ENCODE peak calls at places on chromosomes 5 and 9, in four cellular contexts. J, Q, P and O are unnamed samples.

GRCh38 chr9:98302150-98302549 is 46.7 kb upstream of the TBC1D2 start:
- DNase-seq in P (no peak), Q (no peak), J (no peak), O (no peak)

GRCh38 chr5:119389288-119390065 is 33.7 kb downstream of the TNFAIP8 start:
- DNase-seq in J (no peak), P (no peak), Q (no peak), O (no peak)

GRCh38 chr9:22278426-22278825 is 168.2 kb upstream of the DMRTA1 start:
- DNase-seq in Q (no peak), J (no peak), P (no peak), O (no peak)

GRCh38 chr9:108622467-108622866 is 233.3 kb downstream of the ACTL7B start:
- DNase-seq in P (no peak), Q (no peak), J (no peak), O (no peak)

GRCh38 chr9:82665324-82665723 is 397.6 kb downstream of the RASEF start:
- DNase-seq in P (no peak), J (no peak), Q (no peak), O (no peak)

GRCh38 chr5:180301253-180301652 is 9.4 kb upstream of the MAPK9 start:
- DNase-seq in Q (no peak), P (no peak), J (no peak), O (no peak)

GRCh38 chr9:116959775-116960174 is 272.7 kb downstream of the TRIM32 start:
- DNase-seq in J (no peak), Q (no peak), P (no peak), O (no peak)

GRCh38 chr5:998276-998974 is 10.2 kb upstream of the NKD2 start:
- DNase-seq in Q (no peak), P (no peak), J (no peak), O (no peak)

GRCh38 chr9:14170392-14170931 is 143.5 kb downstream of the NFIB start:
- DNase-seq in P (no peak), Q (no peak), J (no peak), O (no peak)

GRCh38 chr5:135707302-135707701 is 127.2 kb upstream of the SLC25A48 start:
- DNase-seq in P (no peak), J (no peak), Q (no peak), O (no peak)

GRCh38 chr5:133259199-133259997 is 207.6 kb downstream of the HSPA4 start:
- DNase-seq in P (no peak), J (no peak), Q (no peak), O (no peak)

GRCh38 chr9:79571309-79572031 is at the start of gene TLE4:
- DNase-seq in J (peak), P (peak), Q (peak), O (peak)

GRCh38 chr9:15157371-15157770 is 149.6 kb downstream of the TTC39B start:
- DNase-seq in J (no peak), P (no peak), Q (no peak), O (no peak)

DNA sequence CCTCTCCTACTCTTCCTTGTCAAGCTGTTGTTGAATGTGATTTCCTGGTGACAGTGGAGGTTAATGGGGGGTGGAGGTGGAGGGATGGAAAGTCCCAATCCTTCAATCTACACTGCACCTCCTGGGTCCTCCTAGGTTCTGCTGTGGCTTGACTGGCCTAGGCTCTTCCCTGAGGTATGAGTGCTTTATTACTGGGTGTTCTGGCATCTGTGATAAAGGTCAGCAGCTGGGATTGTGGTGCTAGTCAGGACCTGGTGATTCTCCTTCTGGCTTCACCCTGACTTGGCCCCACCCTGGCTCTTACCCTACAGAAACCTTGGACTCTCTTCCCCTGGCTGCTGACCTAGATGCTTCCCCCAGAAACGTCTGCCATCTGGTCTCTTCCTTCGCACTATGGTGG is 194.3 kb downstream of the ARHGEF28 start:
- DNase-seq in P (no peak), J (no peak), Q (no peak), O (no peak)
- H3K4me3 ChIP-seq in P (no peak), J (no peak), Q (no peak), O (no peak)

GRCh38 chr5:123300266-123300665 is 122.9 kb downstream of the CEP120 start:
- DNase-seq in Q (no peak), J (no peak), P (no peak), O (no peak)
- TF ChIP-seq POLR2AphosphoS2 in Q (no peak), J (no peak), P (no peak), O (no peak)

GRCh38 chr5:149962040-149962439 is 1.5 kb downstream of the SLC26A2 start:
- DNase-seq in Q (no peak), J (peak), P (peak), O (peak)
- H3K4me3 ChIP-seq in Q (no peak), J (peak), P (no peak), O (no peak)

GRCh38 chr5:146049704-146050026 is 55.7 kb downstream of the PLAC8L1 start:
- DNase-seq in Q (no peak), P (no peak), J (no peak), O (no peak)

GRCh38 chr5:146043722-146044121 is 61.7 kb downstream of the PLAC8L1 start:
- DNase-seq in J (no peak), Q (no peak), P (no peak), O (no peak)

GRCh38 chr5:146050061-146050460 is 55.3 kb downstream of the PLAC8L1 start:
- DNase-seq in Q (no peak), J (no peak), P (no peak), O (no peak)

GRCh38 chr5:146048994-146049703 is 56.2 kb downstream of the PLAC8L1 start:
- DNase-seq in J (peak), Q (no peak), P (peak), O (peak)

DNA sequence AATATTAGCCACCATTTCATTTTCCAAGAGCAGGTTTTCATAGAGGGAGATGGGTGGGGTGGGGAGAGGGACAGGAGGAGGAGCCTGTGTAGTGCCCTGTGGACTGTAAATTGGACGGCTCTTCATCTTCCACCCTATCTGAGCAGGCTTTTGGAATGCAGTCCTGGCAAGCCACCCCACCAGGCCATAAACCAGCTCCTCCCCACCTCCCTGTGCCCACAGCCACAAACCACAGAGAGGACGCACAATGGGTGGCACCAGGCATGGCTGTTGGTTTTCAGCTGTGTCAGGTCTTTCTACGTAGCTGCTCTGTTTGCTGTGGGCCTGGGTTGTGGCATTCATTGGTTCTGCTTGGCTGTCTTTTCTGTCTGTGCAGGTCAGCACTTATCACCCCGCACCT is 58.0 kb downstream of the PLAC8L1 start:
- DNase-seq in Q (no peak), J (no peak), P (no peak), O (no peak)
- TF ChIP-seq POLR2AphosphoS2 in Q (no peak), J (no peak), P (no peak), O (no peak)

GRCh38 chr9:128722380-128723351 is 1.3 kb downstream of the ZDHHC12 start:
- DNase-seq in J (no peak), P (no peak), Q (no peak), O (no peak)
- H3K4me3 ChIP-seq in J (peak), P (peak), Q (peak), O (peak)

DNA sequence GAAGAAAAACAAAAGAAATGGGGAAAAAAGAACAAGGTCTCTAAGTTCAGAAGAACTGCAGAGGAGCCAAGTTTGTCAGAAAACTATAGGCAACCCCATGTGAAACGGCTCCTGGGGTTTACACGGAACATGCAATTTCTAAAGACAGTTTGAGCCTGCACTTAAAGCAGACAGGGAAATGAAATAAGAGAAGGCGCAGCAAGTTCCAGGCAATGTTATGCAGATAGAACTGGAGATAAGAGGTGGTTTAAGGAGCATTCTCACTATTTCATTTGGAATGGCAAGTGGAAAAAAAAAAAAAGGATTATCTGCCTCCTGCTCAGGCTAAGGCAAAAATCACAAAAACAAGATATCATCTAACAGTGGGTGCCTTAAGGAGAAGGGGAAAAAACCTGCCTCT is 2252.3 kb downstream of the MAT2B start:
- DNase-seq in J (no peak), Q (no peak), P (no peak), O (no peak)
- TF ChIP-seq POLR2AphosphoS2 in J (no peak), Q (no peak), P (no peak), O (no peak)

GRCh38 chr5:169283887-169284286 is 17.1 kb downstream of the SLIT3 start:
- DNase-seq in J (no peak), P (no peak), Q (no peak), O (no peak)
- H3K4me3 ChIP-seq in J (no peak), P (no peak), Q (no peak), O (no peak)

GRCh38 chr5:176677209-176677931 is 30.1 kb downstream of the TSPAN17 start:
- DNase-seq in J (no peak), P (peak), Q (no peak), O (no peak)
- TF ChIP-seq POLR2AphosphoS2 in J (no peak), P (no peak), Q (no peak), O (no peak)

GRCh38 chr5:34728236-34728635 is 72.1 kb downstream of the RAI14 start:
- DNase-seq in Q (no peak), P (no peak), J (no peak), O (no peak)
- H3K4me3 ChIP-seq in Q (no peak), P (no peak), J (no peak), O (no peak)

GRCh38 chr9:135353935-135354334 is 125.6 kb upstream of the PPP1R26 start:
- DNase-seq in J (no peak), Q (no peak), P (no peak), O (no peak)
- TF ChIP-seq POLR2AphosphoS2 in J (no peak), Q (no peak), P (no peak), O (no peak)